ENCODE peak calls at places on chromosomes 1 and 21, in eight cellular contexts. Q is MCF 10A, A is foreskin fibroblast, U is fibroblast of pulmonary artery, J is AG10803, B is HFF-Myc, K is astrocyte of the cerebellum, N is mammary epithelial cell. R is an unnamed sample.

GRCh38 chr1:188244681-188245080 is 1415.9 kb downstream of the PLA2G4A start:
- DNase-seq in Q (no peak), A (no peak), U (no peak), J (no peak), B (no peak), K (no peak), N (no peak), R (no peak)

GRCh38 chr1:48236716-48237470 is 14.4 kb downstream of the SLC5A9 start:
- DNase-seq in Q (peak), A (peak), U (peak), J (peak), B (peak), K (peak), N (peak), R (no peak)

GRCh38 chr21:35559128-35559831 is 501.0 kb downstream of the SETD4 start:
- DNase-seq in Q (peak), A (peak), U (peak), J (peak), B (peak), K (peak), N (peak), R (no peak)

GRCh38 chr1:231828182-231828920 is 201.8 kb downstream of the DISC1 start:
- DNase-seq in Q (peak), A (peak), U (peak), J (peak), B (peak), K (peak), N (peak), R (no peak)

GRCh38 chr1:202625416-202626360 is 84.6 kb downstream of the SYT2 start:
- DNase-seq in Q (peak), A (peak), U (peak), J (peak), B (no peak), K (peak), N (peak), R (peak)

GRCh38 chr1:39955547-39956539 is 898 bp downstream of the MFSD2A start:
- DNase-seq in Q (peak), A (peak), U (peak), J (peak), B (no peak), K (no peak), N (peak), R (no peak)

GRCh38 chr1:170321113-170321512 is 175.4 kb downstream of the NTMT2 start:
- DNase-seq in Q (no peak), A (peak), U (peak), J (peak), B (peak), K (peak), N (no peak), R (no peak)

GRCh38 chr21:44518684-44519083 is 21.3 kb downstream of the KRTAP10-1 start:
- DNase-seq in Q (no peak), A (no peak), U (no peak), J (no peak), B (no peak), K (no peak), N (no peak), R (no peak)

GRCh38 chr1:58823481-58824010 is 39.7 kb upstream of the JUN start:
- DNase-seq in Q (peak), A (peak), U (peak), J (peak), B (peak), K (peak), N (peak), R (no peak)

GRCh38 chr1:22825790-22826189 is 115.2 kb downstream of the EPHB2 start:
- DNase-seq in Q (no peak), A (no peak), U (no peak), J (no peak), B (no peak), K (no peak), N (no peak), R (no peak)

GRCh38 chr21:45086342-45086958 is 12.1 kb downstream of the ADARB1 start:
- DNase-seq in Q (no peak), A (peak), U (no peak), J (no peak), B (no peak), K (no peak), N (no peak), R (no peak)

GRCh38 chr1:21673277-21673780 is 4.2 kb upstream of the RAP1GAP start:
- DNase-seq in Q (peak), A (peak), U (peak), J (peak), B (peak), K (peak), N (no peak), R (peak)

GRCh38 chr1:89125571-89126233 is at the start of gene GBP2:
- DNase-seq in Q (peak), A (peak), U (peak), J (peak), B (peak), K (peak), N (peak), R (no peak)

GRCh38 chr1:213371769-213372619 is 321.0 kb downstream of the RPS6KC1 start:
- DNase-seq in Q (no peak), A (no peak), U (no peak), J (no peak), B (no peak), K (no peak), N (no peak), R (no peak)

GRCh38 chr1:109617291-109617801 is 2.1 kb downstream of the GNAT2 start:
- DNase-seq in Q (peak), A (peak), U (peak), J (peak), B (peak), K (peak), N (peak), R (no peak)

GRCh38 chr1:243792891-243793290 is 57.2 kb downstream of the AKT3 start:
- DNase-seq in Q (no peak), A (no peak), U (no peak), J (no peak), B (no peak), K (no peak), N (no peak), R (no peak)

GRCh38 chr1:61993331-61993961 is 201.2 kb upstream of the L1TD1 start:
- DNase-seq in Q (peak), A (peak), U (no peak), J (no peak), B (no peak), K (peak), N (peak), R (no peak)

GRCh38 chr21:36542312-36543101 is 62.6 kb upstream of the CLDN14 start:
- DNase-seq in Q (no peak), A (no peak), U (peak), J (no peak), B (no peak), K (no peak), N (no peak), R (no peak)

GRCh38 chr1:12078938-12079861 is 16.1 kb downstream of the TNFRSF8 start:
- DNase-seq in Q (peak), A (peak), U (peak), J (peak), B (peak), K (peak), N (no peak), R (peak)

GRCh38 chr1:181397841-181398240 is 85.5 kb upstream of the CACNA1E start:
- DNase-seq in Q (no peak), A (no peak), U (no peak), J (no peak), B (no peak), K (no peak), N (no peak), R (no peak)

GRCh38 chr1:161185282-161185682 is 8.0 kb upstream of the B4GALT3 start:
- DNase-seq in Q (peak), A (peak), U (peak), J (peak), B (peak), K (peak), N (no peak), R (peak)

GRCh38 chr1:153353226-153353947 is 4.3 kb upstream of the S100A9 start:
- DNase-seq in Q (peak), A (peak), U (peak), J (no peak), B (no peak), K (no peak), N (no peak), R (no peak)

GRCh38 chr1:41727749-41728115 is 191.0 kb downstream of the HIVEP3 start:
- DNase-seq in Q (no peak), A (no peak), U (no peak), J (no peak), B (no peak), K (no peak), N (no peak), R (no peak)

GRCh38 chr1:102840741-102841140 is 267.6 kb downstream of the COL11A1 start:
- DNase-seq in Q (no peak), A (no peak), U (no peak), J (no peak), B (no peak), K (no peak), N (no peak), R (no peak)

GRCh38 chr1:85884372-85885035 is 176.3 kb upstream of the ZNHIT6 start:
- DNase-seq in Q (peak), A (peak), U (peak), J (peak), B (no peak), K (peak), N (no peak), R (no peak)

GRCh38 chr1:207868769-207869721 is 41.9 kb downstream of the CD34 start:
- DNase-seq in Q (peak), A (peak), U (peak), J (peak), B (no peak), K (no peak), N (peak), R (peak)

GRCh38 chr1:3902546-3902945 is 2.5 kb upstream of the C1orf174 start:
- DNase-seq in Q (no peak), A (peak), U (no peak), J (no peak), B (no peak), K (no peak), N (no peak), R (no peak)

GRCh38 chr1:113929750-113930498 is 800 bp downstream of the HIPK1 start:
- DNase-seq in Q (peak), A (peak), U (peak), J (peak), B (no peak), K (no peak), N (peak), R (no peak)
- TF ChIP-seq CTCF in Q (peak), A (no peak), U (no peak), J (no peak), B (no peak), K (no peak), N (peak), R (no peak)

DNA sequence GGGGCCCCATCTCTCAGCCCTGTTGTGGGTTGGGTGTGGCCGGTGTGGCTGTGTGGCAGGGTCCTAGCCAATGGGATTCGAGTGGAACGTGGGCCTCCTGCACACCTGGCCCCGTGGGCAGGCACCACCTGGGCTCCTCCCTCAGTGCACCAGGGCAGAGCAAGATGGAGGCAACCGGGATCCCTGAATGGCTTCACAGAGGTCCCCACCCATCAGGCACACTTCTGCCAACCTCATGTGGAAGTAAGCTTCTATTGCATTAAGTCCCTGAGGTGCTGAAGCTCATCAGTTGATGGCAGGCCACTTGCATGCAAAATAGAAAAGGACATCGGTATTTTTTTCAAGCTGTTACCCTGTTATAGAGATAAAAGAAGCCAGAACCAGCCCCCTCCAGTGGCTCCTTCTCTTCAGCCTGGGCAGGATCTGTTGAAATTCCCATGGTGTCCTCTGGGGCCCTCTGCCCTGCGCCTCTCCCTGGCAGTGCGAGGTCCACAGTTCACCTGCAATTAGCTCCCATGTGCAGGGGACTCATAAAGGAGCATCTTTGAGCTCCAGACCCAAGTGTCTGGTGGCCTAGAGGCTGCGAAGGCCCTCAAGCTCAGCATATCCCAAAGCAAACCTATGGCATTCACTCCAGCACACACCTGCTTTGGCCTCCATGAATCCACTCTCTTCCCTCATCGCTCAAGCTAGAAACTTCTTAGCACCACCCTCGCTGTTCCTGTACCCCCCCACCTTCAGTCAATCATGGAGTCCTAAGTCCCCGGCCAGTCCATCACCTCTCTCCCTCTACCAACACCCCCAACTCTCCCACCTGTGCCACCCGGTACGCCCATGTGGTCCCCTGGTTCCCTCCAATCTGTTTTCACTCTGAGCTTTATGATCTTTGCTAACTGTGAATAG is 2.1 kb upstream of the SLC45A1 start:
- DNase-seq in Q (peak), A (peak), U (no peak), J (no peak), B (no peak), K (no peak), N (no peak), R (no peak)
- TF ChIP-seq CTCF in Q (peak), A (peak), U (peak), J (no peak), B (peak), K (peak), N (no peak), R (no peak)

GRCh38 chr21:17726047-17726446 is 93.1 kb downstream of the C21orf91 start:
- DNase-seq in Q (peak), A (no peak), U (peak), J (peak), B (peak), K (no peak), N (no peak), R (no peak)

GRCh38 chr21:17729455-17729854 is 89.7 kb downstream of the C21orf91 start:
- DNase-seq in Q (no peak), A (no peak), U (no peak), J (no peak), B (no peak), K (no peak), N (no peak), R (no peak)

GRCh38 chr21:17730782-17731181 is 88.4 kb downstream of the C21orf91 start:
- DNase-seq in Q (peak), A (no peak), U (peak), J (peak), B (no peak), K (no peak), N (peak), R (no peak)

GRCh38 chr21:17725339-17725738 is 93.8 kb downstream of the C21orf91 start:
- DNase-seq in Q (no peak), A (no peak), U (no peak), J (no peak), B (no peak), K (no peak), N (no peak), R (no peak)

DNA sequence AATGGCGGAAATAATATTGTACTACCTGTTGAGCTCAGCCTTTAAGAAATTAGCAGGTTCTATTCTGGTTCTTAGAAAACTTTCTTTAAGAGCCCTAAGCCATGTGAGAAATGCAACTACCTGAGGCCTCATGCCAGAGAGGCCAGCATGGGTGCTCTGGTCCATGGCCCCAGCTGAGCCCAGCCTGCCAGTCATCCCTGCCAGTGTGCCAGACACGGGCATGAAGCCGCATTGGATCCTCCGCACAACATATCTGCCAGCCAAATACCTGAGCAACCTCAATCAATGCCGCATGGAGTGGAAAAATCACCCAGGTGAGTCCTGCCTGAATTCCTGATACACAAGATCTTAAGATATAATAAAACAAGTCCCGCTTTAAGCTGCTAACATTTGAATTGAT is 91.8 kb downstream of the C21orf91 start:
- DNase-seq in Q (no peak), A (no peak), U (no peak), J (no peak), B (no peak), K (no peak), N (no peak), R (no peak)
- TF ChIP-seq CTCF in Q (no peak), A (no peak), U (no peak), J (no peak), B (no peak), K (no peak), N (no peak), R (no peak)

DNA sequence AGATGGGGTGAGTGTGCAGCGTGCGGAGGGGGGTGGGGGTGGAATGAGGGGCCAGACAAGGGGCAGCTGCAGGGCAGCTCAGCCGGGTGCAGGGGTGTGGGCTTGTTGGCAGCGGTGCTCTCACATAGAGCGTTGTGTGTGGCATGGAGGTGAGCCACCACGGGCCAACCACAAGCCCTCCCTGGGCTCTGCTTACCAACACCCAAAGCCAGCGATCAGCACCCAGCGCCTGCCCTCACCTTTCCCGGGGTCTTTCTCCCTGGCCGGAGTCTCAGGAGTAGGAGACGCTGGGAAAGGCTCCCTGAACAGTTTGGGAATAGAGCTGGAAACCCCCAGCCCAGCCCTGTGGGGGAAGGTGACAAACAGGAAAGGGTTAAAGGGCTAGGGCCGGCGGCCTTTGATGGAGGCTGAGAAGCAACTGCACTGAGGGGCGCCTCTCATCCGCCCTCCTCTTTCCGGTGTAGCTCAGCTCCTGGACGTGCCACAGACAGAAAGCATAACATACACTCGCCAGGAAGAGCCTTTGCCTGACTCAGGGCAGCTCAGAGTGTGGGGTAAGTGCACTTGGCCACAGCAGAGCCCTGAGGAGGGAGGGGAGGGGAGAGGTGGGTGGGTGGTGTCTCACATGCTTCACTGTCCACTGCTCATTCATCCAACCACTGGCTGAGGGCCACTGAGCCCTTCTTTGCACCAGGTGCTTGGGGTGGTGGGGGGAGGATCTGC is 577 bp downstream of the IKBKE start:
- DNase-seq in Q (peak), A (peak), U (peak), J (peak), B (no peak), K (peak), N (peak), R (no peak)
- TF ChIP-seq CTCF in Q (no peak), A (no peak), U (no peak), J (no peak), B (no peak), K (no peak), N (no peak), R (no peak)

GRCh38 chr1:26719205-26719604 is 23.4 kb downstream of the ARID1A start:
- DNase-seq in Q (no peak), A (no peak), U (peak), J (no peak), B (no peak), K (no peak), N (no peak), R (no peak)
- TF ChIP-seq CTCF in Q (no peak), A (no peak), U (peak), J (peak), B (no peak), K (peak), N (no peak), R (no peak)

GRCh38 chr1:177958092-177958491 is 11.8 kb downstream of the SEC16B start:
- DNase-seq in Q (no peak), A (no peak), U (no peak), J (no peak), B (no peak), K (no peak), N (no peak), R (no peak)

GRCh38 chr1:177960939-177961622 is 8.8 kb downstream of the SEC16B start:
- DNase-seq in Q (peak), A (no peak), U (peak), J (no peak), B (no peak), K (no peak), N (no peak), R (no peak)

GRCh38 chr1:177954076-177954475 is 15.8 kb downstream of the SEC16B start:
- DNase-seq in Q (no peak), A (no peak), U (no peak), J (no peak), B (no peak), K (no peak), N (no peak), R (no peak)

GRCh38 chr1:177964336-177964735 is 5.5 kb downstream of the SEC16B start:
- DNase-seq in Q (no peak), A (no peak), U (no peak), J (no peak), B (no peak), K (no peak), N (no peak), R (no peak)

DNA sequence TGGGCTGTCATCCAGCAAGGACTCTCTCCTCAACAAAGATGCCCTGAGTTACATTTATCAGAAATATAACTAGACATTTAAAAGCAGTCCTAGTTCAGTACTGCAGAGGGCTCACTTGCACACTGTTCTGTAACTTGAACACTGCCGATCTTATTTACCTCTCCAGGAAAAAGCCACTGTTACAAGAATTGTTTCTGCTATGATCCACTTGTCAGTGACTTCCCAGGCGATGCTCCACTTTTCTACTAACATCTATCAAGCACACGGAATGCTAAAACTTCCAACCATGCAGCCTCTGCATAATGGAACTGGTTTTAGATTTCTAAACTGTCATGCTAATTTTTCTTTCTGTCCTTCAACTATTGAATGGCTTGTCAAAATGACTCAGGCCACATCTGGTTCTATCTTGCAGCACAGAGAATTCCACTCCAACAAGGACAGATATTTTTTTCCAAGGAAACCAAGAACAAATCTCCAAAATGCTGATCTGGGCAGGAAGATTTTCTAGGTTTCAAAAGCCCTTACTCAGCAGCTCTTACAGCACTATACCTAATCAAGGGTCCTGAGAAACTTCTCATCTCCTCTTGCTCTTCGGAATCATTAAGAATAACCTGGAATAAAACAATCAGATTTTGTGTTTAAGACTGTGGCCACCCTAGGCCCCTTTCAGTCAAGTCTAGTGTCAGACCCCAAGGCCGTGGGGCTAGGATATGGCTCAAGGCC is 9.9 kb downstream of the SEC16B start:
- DNase-seq in Q (peak), A (peak), U (peak), J (peak), B (no peak), K (peak), N (peak), R (no peak)
- TF ChIP-seq CTCF in Q (peak), A (peak), U (peak), J (peak), B (peak), K (peak), N (peak), R (no peak)

R was measured in uterus.